ENCODE peak calls at places on chromosome 18, in seven cellular contexts. One of them, this sample, is unnamed.

GRCh38 chr18:24118750-24119577 is 19.9 kb upstream of the CABYR start:
- DNase-seq in NCI-H1092 treated with DMSO at 0.1 percent for 48 hours: peak; percentile 87
- DNase-seq in mucosa of gallbladder: peak; percentile 81
- DNase-seq in endothelial cell: peak; percentile 68
- DNase-seq in AG10803: peak; percentile 61
- DNase-seq in activated CD8-positive, alpha-beta memory T cell treated with anti-CD3 and anti-CD28 coated beads for 1 hour: peak; percentile 64
- DNase-seq in activated CD4-positive, alpha-beta T cell treated with anti-CD3 and anti-CD28 coated beads, Interleukin-2, amount 10 ng/mL, durations not matched to agents 7 days and 5 days: peak; percentile 85
- DNase-seq in this sample: peak; percentile 81

GRCh38 chr18:44467718-44468117 is 213.0 kb upstream of the SETBP1 start:
- DNase-seq in NCI-H1092 treated with DMSO at 0.1 percent for 48 hours: no peak
- DNase-seq in mucosa of gallbladder: no peak
- DNase-seq in endothelial cell: no peak
- DNase-seq in AG10803: no peak
- DNase-seq in activated CD8-positive, alpha-beta memory T cell treated with anti-CD3 and anti-CD28 coated beads for 1 hour: no peak
- DNase-seq in activated CD4-positive, alpha-beta T cell treated with anti-CD3 and anti-CD28 coated beads, Interleukin-2, amount 10 ng/mL, durations not matched to agents 7 days and 5 days: no peak
- DNase-seq in this sample: no peak

GRCh38 chr18:33282709-33283333 is 157.7 kb downstream of the CCDC178 start:
- DNase-seq in NCI-H1092 treated with DMSO at 0.1 percent for 48 hours: no peak
- DNase-seq in mucosa of gallbladder: no peak
- DNase-seq in endothelial cell: no peak
- DNase-seq in AG10803: no peak
- DNase-seq in activated CD8-positive, alpha-beta memory T cell treated with anti-CD3 and anti-CD28 coated beads for 1 hour: no peak
- DNase-seq in activated CD4-positive, alpha-beta T cell treated with anti-CD3 and anti-CD28 coated beads, Interleukin-2, amount 10 ng/mL, durations not matched to agents 7 days and 5 days: no peak
- DNase-seq in this sample: no peak

GRCh38 chr18:28584726-28585125 is 407.8 kb upstream of the CDH2 start:
- DNase-seq in NCI-H1092 treated with DMSO at 0.1 percent for 48 hours: no peak
- DNase-seq in mucosa of gallbladder: no peak
- DNase-seq in endothelial cell: no peak
- DNase-seq in AG10803: peak; percentile 82
- DNase-seq in activated CD8-positive, alpha-beta memory T cell treated with anti-CD3 and anti-CD28 coated beads for 1 hour: no peak
- DNase-seq in activated CD4-positive, alpha-beta T cell treated with anti-CD3 and anti-CD28 coated beads, Interleukin-2, amount 10 ng/mL, durations not matched to agents 7 days and 5 days: no peak
- DNase-seq in this sample: peak; percentile 89

GRCh38 chr18:48181857-48182430 is 227.2 kb downstream of the ZBTB7C start:
- DNase-seq in NCI-H1092 treated with DMSO at 0.1 percent for 48 hours: no peak
- DNase-seq in mucosa of gallbladder: no peak
- DNase-seq in endothelial cell: no peak
- DNase-seq in AG10803: no peak
- DNase-seq in activated CD8-positive, alpha-beta memory T cell treated with anti-CD3 and anti-CD28 coated beads for 1 hour: no peak
- DNase-seq in activated CD4-positive, alpha-beta T cell treated with anti-CD3 and anti-CD28 coated beads, Interleukin-2, amount 10 ng/mL, durations not matched to agents 7 days and 5 days: no peak
- DNase-seq in this sample: no peak

GRCh38 chr18:34048423-34048822 is 176.3 kb downstream of the NOL4 start:
- DNase-seq in NCI-H1092 treated with DMSO at 0.1 percent for 48 hours: no peak
- DNase-seq in mucosa of gallbladder: no peak
- DNase-seq in endothelial cell: no peak
- DNase-seq in AG10803: no peak
- DNase-seq in activated CD8-positive, alpha-beta memory T cell treated with anti-CD3 and anti-CD28 coated beads for 1 hour: no peak
- DNase-seq in activated CD4-positive, alpha-beta T cell treated with anti-CD3 and anti-CD28 coated beads, Interleukin-2, amount 10 ng/mL, durations not matched to agents 7 days and 5 days: no peak
- DNase-seq in this sample: no peak

GRCh38 chr18:77042583-77042982 is 90.0 kb downstream of the MBP start:
- DNase-seq in NCI-H1092 treated with DMSO at 0.1 percent for 48 hours: no peak
- DNase-seq in mucosa of gallbladder: no peak
- DNase-seq in endothelial cell: no peak
- DNase-seq in AG10803: no peak
- DNase-seq in activated CD8-positive, alpha-beta memory T cell treated with anti-CD3 and anti-CD28 coated beads for 1 hour: no peak
- DNase-seq in activated CD4-positive, alpha-beta T cell treated with anti-CD3 and anti-CD28 coated beads, Interleukin-2, amount 10 ng/mL, durations not matched to agents 7 days and 5 days: no peak
- DNase-seq in this sample: no peak

GRCh38 chr18:79873449-79874110 is 75.8 kb downstream of the KCNG2 start:
- DNase-seq in NCI-H1092 treated with DMSO at 0.1 percent for 48 hours: no peak
- DNase-seq in mucosa of gallbladder: no peak
- DNase-seq in endothelial cell: no peak
- DNase-seq in AG10803: no peak
- DNase-seq in activated CD8-positive, alpha-beta memory T cell treated with anti-CD3 and anti-CD28 coated beads for 1 hour: no peak
- DNase-seq in activated CD4-positive, alpha-beta T cell treated with anti-CD3 and anti-CD28 coated beads, Interleukin-2, amount 10 ng/mL, durations not matched to agents 7 days and 5 days: no peak
- DNase-seq in this sample: no peak

GRCh38 chr18:6741290-6741689 is 11.8 kb downstream of the ARHGAP28 start:
- DNase-seq in NCI-H1092 treated with DMSO at 0.1 percent for 48 hours: no peak
- DNase-seq in mucosa of gallbladder: peak; percentile 43
- DNase-seq in endothelial cell: no peak
- DNase-seq in AG10803: peak; percentile 88
- DNase-seq in activated CD8-positive, alpha-beta memory T cell treated with anti-CD3 and anti-CD28 coated beads for 1 hour: no peak
- DNase-seq in activated CD4-positive, alpha-beta T cell treated with anti-CD3 and anti-CD28 coated beads, Interleukin-2, amount 10 ng/mL, durations not matched to agents 7 days and 5 days: no peak
- DNase-seq in this sample: peak; percentile 93

GRCh38 chr18:1648715-1649114 is 744.0 kb downstream of the ADCYAP1 start:
- DNase-seq in NCI-H1092 treated with DMSO at 0.1 percent for 48 hours: no peak
- DNase-seq in mucosa of gallbladder: no peak
- DNase-seq in endothelial cell: no peak
- DNase-seq in AG10803: no peak
- DNase-seq in activated CD8-positive, alpha-beta memory T cell treated with anti-CD3 and anti-CD28 coated beads for 1 hour: no peak
- DNase-seq in activated CD4-positive, alpha-beta T cell treated with anti-CD3 and anti-CD28 coated beads, Interleukin-2, amount 10 ng/mL, durations not matched to agents 7 days and 5 days: no peak
- DNase-seq in this sample: no peak

GRCh38 chr18:74493689-74494088 is 2.5 kb upstream of the CNDP2 start:
- DNase-seq in NCI-H1092 treated with DMSO at 0.1 percent for 48 hours: peak; percentile 83
- DNase-seq in mucosa of gallbladder: peak; percentile 67
- DNase-seq in endothelial cell: peak; percentile 53
- DNase-seq in AG10803: peak; percentile 60
- DNase-seq in activated CD8-positive, alpha-beta memory T cell treated with anti-CD3 and anti-CD28 coated beads for 1 hour: peak; percentile 17
- DNase-seq in activated CD4-positive, alpha-beta T cell treated with anti-CD3 and anti-CD28 coated beads, Interleukin-2, amount 10 ng/mL, durations not matched to agents 7 days and 5 days: peak; percentile 80
- DNase-seq in this sample: peak; percentile 49

GRCh38 chr18:31225668-31226067 is 63.0 kb upstream of the DSC1 start:
- DNase-seq in NCI-H1092 treated with DMSO at 0.1 percent for 48 hours: no peak
- DNase-seq in mucosa of gallbladder: no peak
- DNase-seq in endothelial cell: no peak
- DNase-seq in AG10803: no peak
- DNase-seq in activated CD8-positive, alpha-beta memory T cell treated with anti-CD3 and anti-CD28 coated beads for 1 hour: no peak
- DNase-seq in activated CD4-positive, alpha-beta T cell treated with anti-CD3 and anti-CD28 coated beads, Interleukin-2, amount 10 ng/mL, durations not matched to agents 7 days and 5 days: no peak
- DNase-seq in this sample: no peak

GRCh38 chr18:61894751-61895524 is 2.1 kb upstream of the RNF152 start:
- DNase-seq in NCI-H1092 treated with DMSO at 0.1 percent for 48 hours: no peak
- DNase-seq in mucosa of gallbladder: no peak
- DNase-seq in endothelial cell: no peak
- DNase-seq in AG10803: no peak
- DNase-seq in activated CD8-positive, alpha-beta memory T cell treated with anti-CD3 and anti-CD28 coated beads for 1 hour: no peak
- DNase-seq in activated CD4-positive, alpha-beta T cell treated with anti-CD3 and anti-CD28 coated beads, Interleukin-2, amount 10 ng/mL, durations not matched to agents 7 days and 5 days: no peak
- DNase-seq in this sample: no peak

GRCh38 chr18:11176416-11176815 is 27.0 kb upstream of the PIEZO2 start:
- DNase-seq in NCI-H1092 treated with DMSO at 0.1 percent for 48 hours: no peak
- DNase-seq in mucosa of gallbladder: no peak
- DNase-seq in endothelial cell: no peak
- DNase-seq in AG10803: peak; percentile 70
- DNase-seq in activated CD8-positive, alpha-beta memory T cell treated with anti-CD3 and anti-CD28 coated beads for 1 hour: no peak
- DNase-seq in activated CD4-positive, alpha-beta T cell treated with anti-CD3 and anti-CD28 coated beads, Interleukin-2, amount 10 ng/mL, durations not matched to agents 7 days and 5 days: no peak
- DNase-seq in this sample: no peak

GRCh38 chr18:44742741-44743311 is 62.1 kb downstream of the SETBP1 start:
- DNase-seq in NCI-H1092 treated with DMSO at 0.1 percent for 48 hours: peak; percentile 99
- DNase-seq in mucosa of gallbladder: peak; percentile 84
- DNase-seq in endothelial cell: no peak
- DNase-seq in AG10803: peak; percentile 79
- DNase-seq in activated CD8-positive, alpha-beta memory T cell treated with anti-CD3 and anti-CD28 coated beads for 1 hour: no peak
- DNase-seq in activated CD4-positive, alpha-beta T cell treated with anti-CD3 and anti-CD28 coated beads, Interleukin-2, amount 10 ng/mL, durations not matched to agents 7 days and 5 days: no peak
- DNase-seq in this sample: peak; percentile 45

GRCh38 chr18:65937180-65937579 is 186.4 kb downstream of the CDH7 start:
- DNase-seq in NCI-H1092 treated with DMSO at 0.1 percent for 48 hours: no peak
- DNase-seq in mucosa of gallbladder: no peak
- DNase-seq in endothelial cell: no peak
- DNase-seq in AG10803: no peak
- DNase-seq in activated CD8-positive, alpha-beta memory T cell treated with anti-CD3 and anti-CD28 coated beads for 1 hour: no peak
- DNase-seq in activated CD4-positive, alpha-beta T cell treated with anti-CD3 and anti-CD28 coated beads, Interleukin-2, amount 10 ng/mL, durations not matched to agents 7 days and 5 days: no peak
- DNase-seq in this sample: no peak

GRCh38 chr18:13576598-13576997 is 149.8 kb downstream of the FAM210A start:
- DNase-seq in NCI-H1092 treated with DMSO at 0.1 percent for 48 hours: no peak
- DNase-seq in mucosa of gallbladder: no peak
- DNase-seq in endothelial cell: no peak
- DNase-seq in AG10803: no peak
- DNase-seq in activated CD8-positive, alpha-beta memory T cell treated with anti-CD3 and anti-CD28 coated beads for 1 hour: no peak
- DNase-seq in activated CD4-positive, alpha-beta T cell treated with anti-CD3 and anti-CD28 coated beads, Interleukin-2, amount 10 ng/mL, durations not matched to agents 7 days and 5 days: no peak
- DNase-seq in this sample: no peak

GRCh38 chr18:74450626-74451025 is 6.5 kb downstream of the DIPK1C start:
- DNase-seq in NCI-H1092 treated with DMSO at 0.1 percent for 48 hours: no peak
- DNase-seq in mucosa of gallbladder: no peak
- DNase-seq in endothelial cell: no peak
- DNase-seq in AG10803: no peak
- DNase-seq in activated CD8-positive, alpha-beta memory T cell treated with anti-CD3 and anti-CD28 coated beads for 1 hour: no peak
- DNase-seq in activated CD4-positive, alpha-beta T cell treated with anti-CD3 and anti-CD28 coated beads, Interleukin-2, amount 10 ng/mL, durations not matched to agents 7 days and 5 days: no peak
- DNase-seq in this sample: no peak

GRCh38 chr18:59518705-59519104 is 159.6 kb upstream of the LMAN1 start:
- DNase-seq in NCI-H1092 treated with DMSO at 0.1 percent for 48 hours: no peak
- DNase-seq in mucosa of gallbladder: no peak
- DNase-seq in endothelial cell: no peak
- DNase-seq in AG10803: no peak
- DNase-seq in activated CD8-positive, alpha-beta memory T cell treated with anti-CD3 and anti-CD28 coated beads for 1 hour: no peak
- DNase-seq in activated CD4-positive, alpha-beta T cell treated with anti-CD3 and anti-CD28 coated beads, Interleukin-2, amount 10 ng/mL, durations not matched to agents 7 days and 5 days: no peak
- DNase-seq in this sample: no peak

GRCh38 chr18:58761241-58761969 is 90.1 kb downstream of the MALT1 start:
- DNase-seq in NCI-H1092 treated with DMSO at 0.1 percent for 48 hours: no peak
- DNase-seq in mucosa of gallbladder: no peak
- DNase-seq in endothelial cell: no peak
- DNase-seq in AG10803: no peak
- DNase-seq in activated CD8-positive, alpha-beta memory T cell treated with anti-CD3 and anti-CD28 coated beads for 1 hour: no peak
- DNase-seq in activated CD4-positive, alpha-beta T cell treated with anti-CD3 and anti-CD28 coated beads, Interleukin-2, amount 10 ng/mL, durations not matched to agents 7 days and 5 days: peak; percentile 33
- DNase-seq in this sample: peak; percentile 24

GRCh38 chr18:47968721-47969120 is 38.3 kb upstream of the SMAD2 start:
- DNase-seq in NCI-H1092 treated with DMSO at 0.1 percent for 48 hours: no peak
- DNase-seq in mucosa of gallbladder: no peak
- DNase-seq in endothelial cell: no peak
- DNase-seq in AG10803: peak; percentile 18
- DNase-seq in activated CD8-positive, alpha-beta memory T cell treated with anti-CD3 and anti-CD28 coated beads for 1 hour: no peak
- DNase-seq in activated CD4-positive, alpha-beta T cell treated with anti-CD3 and anti-CD28 coated beads, Interleukin-2, amount 10 ng/mL, durations not matched to agents 7 days and 5 days: no peak
- DNase-seq in this sample: peak; percentile 57

GRCh38 chr18:6271585-6271984 is 143.1 kb downstream of the L3MBTL4 start:
- DNase-seq in NCI-H1092 treated with DMSO at 0.1 percent for 48 hours: no peak
- DNase-seq in mucosa of gallbladder: no peak
- DNase-seq in endothelial cell: no peak
- DNase-seq in AG10803: no peak
- DNase-seq in activated CD8-positive, alpha-beta memory T cell treated with anti-CD3 and anti-CD28 coated beads for 1 hour: no peak
- DNase-seq in activated CD4-positive, alpha-beta T cell treated with anti-CD3 and anti-CD28 coated beads, Interleukin-2, amount 10 ng/mL, durations not matched to agents 7 days and 5 days: no peak
- DNase-seq in this sample: no peak

GRCh38 chr18:59145055-59145454 is 5.4 kb downstream of the SEC11C start:
- DNase-seq in NCI-H1092 treated with DMSO at 0.1 percent for 48 hours: peak; percentile 91
- DNase-seq in mucosa of gallbladder: no peak
- DNase-seq in endothelial cell: no peak
- DNase-seq in AG10803: no peak
- DNase-seq in activated CD8-positive, alpha-beta memory T cell treated with anti-CD3 and anti-CD28 coated beads for 1 hour: no peak
- DNase-seq in activated CD4-positive, alpha-beta T cell treated with anti-CD3 and anti-CD28 coated beads, Interleukin-2, amount 10 ng/mL, durations not matched to agents 7 days and 5 days: no peak
- DNase-seq in this sample: no peak

GRCh38 chr18:49008156-49008555 is 57.4 kb upstream of the SMAD7 start:
- DNase-seq in NCI-H1092 treated with DMSO at 0.1 percent for 48 hours: no peak
- DNase-seq in mucosa of gallbladder: no peak
- DNase-seq in endothelial cell: no peak
- DNase-seq in AG10803: no peak
- DNase-seq in activated CD8-positive, alpha-beta memory T cell treated with anti-CD3 and anti-CD28 coated beads for 1 hour: no peak
- DNase-seq in activated CD4-positive, alpha-beta T cell treated with anti-CD3 and anti-CD28 coated beads, Interleukin-2, amount 10 ng/mL, durations not matched to agents 7 days and 5 days: no peak
- DNase-seq in this sample: no peak

GRCh38 chr18:48563027-48563426 is 24.2 kb downstream of the CTIF start:
- DNase-seq in NCI-H1092 treated with DMSO at 0.1 percent for 48 hours: no peak
- DNase-seq in mucosa of gallbladder: no peak
- DNase-seq in endothelial cell: no peak
- DNase-seq in AG10803: peak; percentile 78
- DNase-seq in activated CD8-positive, alpha-beta memory T cell treated with anti-CD3 and anti-CD28 coated beads for 1 hour: no peak
- DNase-seq in activated CD4-positive, alpha-beta T cell treated with anti-CD3 and anti-CD28 coated beads, Interleukin-2, amount 10 ng/mL, durations not matched to agents 7 days and 5 days: no peak
- DNase-seq in this sample: peak; percentile 59